ENCODE peak calls at places on chromosomes 5 and 9, in five cellular contexts. A is HepG2, F is HCT116, S is K562, Z is GM12878. X is an unnamed sample.
A peak's percentile ranks its signal among the peaks of the same experiment; 100 is the strongest.

GRCh38 chr5:89087551-89088318 is 204.8 kb upstream of the MEF2C start:
- DNase-seq in A (no peak), F (no peak), S (no peak), Z (no peak), X (no peak)

GRCh38 chr9:131733601-131734061 is 6.2 kb downstream of the RAPGEF1 start:
- DNase-seq in A (no peak), F (no peak), S (peak; percentile 59), Z (no peak), X (peak; percentile 70)

GRCh38 chr5:77945874-77946273 is 169.7 kb upstream of the TBCA start:
- DNase-seq in A (no peak), F (no peak), S (no peak), Z (no peak), X (no peak)

GRCh38 chr9:20478780-20479179 is 143.5 kb downstream of the MLLT3 start:
- DNase-seq in A (peak; percentile 15), F (no peak), S (no peak), Z (no peak), X (no peak)

GRCh38 chr9:136052991-136053756 is 41.9 kb downstream of the NACC2 start:
- DNase-seq in A (peak; percentile 14), F (no peak), S (no peak), Z (no peak), X (peak; percentile 50)

GRCh38 chr9:92807757-92808725 is 43.4 kb upstream of the BICD2 start:
- DNase-seq in A (no peak), F (no peak), S (no peak), Z (no peak), X (peak; percentile 47)

GRCh38 chr5:143685416-143685815 is 126.5 kb upstream of the HMHB1 start:
- DNase-seq in A (peak; percentile 24), F (no peak), S (no peak), Z (no peak), X (no peak)

GRCh38 chr5:163397368-163397767 is 40.0 kb upstream of the CCNG1 start:
- DNase-seq in A (no peak), F (no peak), S (no peak), Z (no peak), X (no peak)

GRCh38 chr9:113461285-113461684 is 2.2 kb upstream of the RGS3 start:
- DNase-seq in A (no peak), F (no peak), S (no peak), Z (no peak), X (no peak)

GRCh38 chr5:71905804-71906711 is 187.0 kb downstream of the CARTPT start:
- DNase-seq in A (no peak), F (no peak), S (no peak), Z (no peak), X (peak; percentile 35)

GRCh38 chr5:1321576-1321975 is 23.3 kb downstream of the CLPTM1L start:
- DNase-seq in A (no peak), F (no peak), S (no peak), Z (no peak), X (no peak)

GRCh38 chr9:33381231-33381791 is 21.1 kb downstream of the AQP7 start:
- DNase-seq in A (peak; percentile 57), F (no peak), S (no peak), Z (no peak), X (no peak)

GRCh38 chr9:96169488-96169887 is 132.5 kb downstream of the HSD17B3 start:
- DNase-seq in A (peak; percentile 24), F (no peak), S (no peak), Z (no peak), X (peak; percentile 58)

GRCh38 chr5:73018892-73019291 is 63.1 kb downstream of the FCHO2 start:
- DNase-seq in A (no peak), F (no peak), S (no peak), Z (no peak), X (no peak)

GRCh38 chr9:96453625-96454024 is 3.7 kb downstream of the HABP4 start:
- DNase-seq in A (peak; percentile 25), F (no peak), S (no peak), Z (no peak), X (peak; percentile 57)

GRCh38 chr9:96392263-96392662 is 8.8 kb upstream of the SLC35D2 start:
- DNase-seq in A (no peak), F (no peak), S (no peak), Z (no peak), X (no peak)

GRCh38 chr9:4069457-4070162 is 230.3 kb downstream of the GLIS3 start:
- DNase-seq in A (no peak), F (no peak), S (no peak), Z (no peak), X (peak; percentile 55)

GRCh38 chr9:16921855-16922254 is 51.4 kb upstream of the BNC2 start:
- DNase-seq in A (no peak), F (peak; percentile 7), S (no peak), Z (no peak), X (no peak)

GRCh38 chr9:110156902-110157301 is 51.1 kb downstream of the C9orf152 start:
- DNase-seq in A (no peak), F (no peak), S (no peak), Z (no peak), X (no peak)

GRCh38 chr5:138352722-138353549 is 451 bp downstream of the KDM3B start:
- DNase-seq in A (peak; percentile 26), F (no peak), S (peak; percentile 77), Z (no peak), X (peak; percentile 81)

GRCh38 chr5:40503438-40503837 is 176.3 kb upstream of the PTGER4 start:
- DNase-seq in A (no peak), F (no peak), S (no peak), Z (no peak), X (no peak)

GRCh38 chr5:117054808-117055398 is 480.3 kb upstream of the SEMA6A start:
- DNase-seq in A (no peak), F (no peak), S (no peak), Z (no peak), X (no peak)

GRCh38 chr5:111254613-111255012 is 30.4 kb downstream of the CAMK4 start:
- DNase-seq in A (no peak), F (no peak), S (no peak), Z (peak; percentile 95), X (no peak)

GRCh38 chr9:38233343-38233742 is 159.2 kb upstream of the ALDH1B1 start:
- DNase-seq in A (no peak), F (no peak), S (no peak), Z (no peak), X (peak; percentile 85)

GRCh38 chr5:129049116-129049515 is 45.4 kb upstream of the ISOC1 start:
- DNase-seq in A (no peak), F (no peak), S (no peak), Z (no peak), X (no peak)

GRCh38 chr9:114214181-114214580 is 58.8 kb downstream of the COL27A1 start:
- DNase-seq in A (no peak), F (no peak), S (no peak), Z (no peak), X (no peak)

DNA sequence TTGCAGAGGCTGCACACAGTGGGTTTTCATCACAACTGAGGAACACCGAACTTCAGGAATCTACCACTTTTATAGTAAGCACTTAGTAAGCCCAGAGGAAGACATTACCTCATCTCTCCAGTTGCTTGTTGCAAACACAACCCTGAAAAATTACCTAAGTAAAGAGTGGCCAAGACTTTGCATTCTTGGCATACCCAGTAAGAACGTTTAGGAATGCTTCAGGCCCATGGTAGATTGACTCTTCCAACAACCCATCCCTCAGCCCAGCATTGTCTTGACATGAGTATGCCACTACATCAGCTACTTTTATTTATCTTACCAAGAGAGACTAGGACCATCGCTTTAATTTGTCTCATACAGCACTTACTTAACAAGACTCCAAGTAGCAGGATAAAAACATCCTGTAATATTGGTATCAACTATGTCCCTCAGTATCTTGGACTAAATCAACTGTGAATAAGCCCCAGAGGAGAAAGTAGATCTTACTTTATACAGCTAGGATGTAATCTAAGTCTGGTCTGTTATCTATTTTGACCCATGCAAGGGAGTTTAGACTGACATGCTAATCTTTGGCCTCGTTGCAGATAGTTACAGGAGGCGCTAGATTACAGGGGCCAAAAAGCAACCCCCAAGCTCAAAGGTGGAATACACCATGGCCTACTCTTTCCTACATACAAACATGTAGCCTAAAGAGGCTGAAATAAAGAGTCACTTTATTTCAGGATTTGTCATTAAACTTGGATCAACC is 114.9 kb downstream of the INVS start:
- DNase-seq in A (no peak), F (no peak), S (no peak), Z (no peak), X (no peak)
- TF ChIP-seq ZBTB33 in A (no peak), F (no peak), S (no peak), Z (no peak), X (no peak)

GRCh38 chr9:98644011-98644410 is 64.7 kb downstream of the GABBR2 start:
- DNase-seq in A (no peak), F (no peak), S (no peak), Z (no peak), X (no peak)

GRCh38 chr9:98639133-98639532 is 69.6 kb downstream of the GABBR2 start:
- DNase-seq in A (no peak), F (no peak), S (no peak), Z (no peak), X (no peak)

GRCh38 chr9:98640394-98640793 is 68.3 kb downstream of the GABBR2 start:
- DNase-seq in A (no peak), F (no peak), S (no peak), Z (no peak), X (no peak)

GRCh38 chr9:98641675-98642074 is 67.1 kb downstream of the GABBR2 start:
- DNase-seq in A (no peak), F (no peak), S (no peak), Z (no peak), X (no peak)

GRCh38 chr9:98642661-98643312 is 65.9 kb downstream of the GABBR2 start:
- DNase-seq in A (no peak), F (no peak), S (no peak), Z (no peak), X (peak; percentile 16)
- TF ChIP-seq ZBTB33 in A (no peak), F (no peak), S (no peak), Z (no peak), X (no peak)

GRCh38 chr9:36306481-36307306 is 48.4 kb upstream of the GNE start:
- DNase-seq in A (peak; percentile 85), F (no peak), S (no peak), Z (no peak), X (no peak)
- TF ChIP-seq ZBTB33 in A (no peak), F (no peak), S (no peak), Z (no peak), X (no peak)

DNA sequence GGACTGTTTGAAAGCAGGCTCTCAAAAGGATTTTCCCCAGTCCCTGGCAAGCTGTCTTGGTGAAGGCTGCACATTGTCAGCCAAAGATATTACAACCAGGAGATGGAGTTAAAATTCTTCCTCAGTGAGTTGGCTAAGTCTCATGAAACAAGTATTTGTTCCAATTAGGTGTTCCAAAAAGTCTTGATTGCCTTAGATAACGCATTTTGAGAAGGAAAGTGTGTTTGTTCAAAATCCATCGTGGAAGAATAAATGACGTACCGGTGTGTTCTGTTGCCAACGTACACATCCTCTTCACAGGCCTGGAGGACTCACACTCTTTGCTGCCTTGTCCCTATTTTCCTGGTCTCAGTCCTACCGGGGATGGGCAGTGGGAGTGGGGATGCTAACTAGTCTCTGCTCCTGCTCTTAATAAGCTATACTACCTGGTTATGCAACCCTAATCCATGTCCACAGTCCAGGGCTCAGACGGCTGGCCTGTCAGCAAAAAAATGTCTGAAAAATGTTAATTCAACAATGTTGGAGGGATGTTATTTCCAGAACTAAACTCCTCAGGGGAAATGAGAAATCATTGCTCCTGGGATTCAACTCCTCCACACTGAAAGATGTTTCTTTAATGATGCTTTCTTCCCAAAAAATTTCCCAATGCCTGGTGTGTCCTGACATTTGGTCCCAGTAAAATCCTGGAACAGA is 175.3 kb upstream of the KLF9 start:
- DNase-seq in A (no peak), F (no peak), S (no peak), Z (no peak), X (no peak)
- TF ChIP-seq ZBTB33 in A (no peak), F (no peak), S (no peak), Z (no peak), X (no peak)

X was measured in SK-N-SH.